ENCODE peak calls at places on chromosomes 1 and 21, in ten cellular contexts. Z is iPS-NIHi11; H is HAP-1; Q is heart left ventricle; J is tibial nerve; Y is ovary; P is kidney glomerular epithelial cell; K is chondrocyte; A is SHP77; E is stimulated activated naive CD8-positive, alpha-beta T cell treated with anti-CD3 and anti-CD28 coated beads, Interleukin-15, Interleukin-2, amounts not matched to agents 100 U/mL and 50 U/mL, for 24 hours. F is an unnamed sample.

GRCh38 chr1:28246427-28246832 is 10.5 kb downstream of the ATP5IF1 start:
- DNase-seq in H (no peak), E (no peak), P (no peak), J (no peak), Q (no peak), A (peak), Z (no peak), Y (no peak), K (no peak), F (no peak)

GRCh38 chr1:154567386-154568164 is at the start of gene CHRNB2:
- DNase-seq in K (no peak), Z (peak), Q (peak), H (peak), J (peak), P (peak), Y (peak), E (peak), A (peak), F (no peak)

GRCh38 chr1:96309783-96310182 is 411.8 kb upstream of the PTBP2 start:
- DNase-seq in J (no peak), K (no peak), A (no peak), Z (no peak), Q (no peak), H (no peak), E (no peak), P (peak), Y (no peak), F (peak)

GRCh38 chr1:153778824-153779519 is 3.8 kb downstream of the SLC27A3 start:
- DNase-seq in P (no peak), Q (no peak), E (no peak), Y (no peak), H (no peak), Z (no peak), A (no peak), K (peak), J (no peak), F (no peak)

GRCh38 chr1:232837085-232837484 is 31.9 kb downstream of the MAP10 start:
- DNase-seq in Z (no peak), Q (no peak), H (no peak), E (no peak), A (no peak), Y (no peak), P (no peak), K (no peak), J (no peak), F (no peak)

GRCh38 chr21:45436371-45437040 is 31.5 kb downstream of the COL18A1 start:
- DNase-seq in Z (no peak), P (no peak), E (no peak), J (no peak), Q (no peak), K (no peak), H (no peak), A (no peak), Y (no peak), F (no peak)

GRCh38 chr1:200415693-200416593 is 6.1 kb upstream of the ZNF281 start:
- DNase-seq in Z (no peak), Q (peak), Y (peak), H (no peak), A (no peak), J (peak), K (no peak), E (no peak), P (peak), F (peak)

GRCh38 chr21:43209575-43210453 is 41.0 kb downstream of the CRYAA start:
- DNase-seq in A (no peak), Z (no peak), H (no peak), Y (no peak), Q (peak), E (no peak), K (no peak), J (peak), P (no peak), F (peak)

GRCh38 chr1:219575563-219575962 is 37.3 kb downstream of the ZC3H11B start:
- DNase-seq in Z (no peak), Y (no peak), E (no peak), J (no peak), A (no peak), P (no peak), K (no peak), Q (no peak), H (no peak), F (no peak)

GRCh38 chr1:36475341-36475740 is 7.4 kb downstream of the CSF3R start:
- DNase-seq in H (no peak), E (no peak), J (no peak), Z (no peak), Y (no peak), A (no peak), K (peak), P (no peak), Q (no peak), F (no peak)

GRCh38 chr1:23442751-23443150 is 18.2 kb upstream of the TCEA3 start:
- DNase-seq in A (no peak), Z (no peak), H (no peak), P (no peak), Q (no peak), Y (peak), K (no peak), E (no peak), J (no peak), F (no peak)

GRCh38 chr1:230186874-230187273 is 119.8 kb downstream of the GALNT2 start:
- DNase-seq in K (no peak), A (no peak), E (no peak), J (no peak), Z (no peak), H (no peak), Q (no peak), Y (no peak), P (no peak), F (no peak)

GRCh38 chr1:30649321-30649991 is 73.9 kb downstream of the MATN1 start:
- DNase-seq in Q (no peak), J (no peak), K (peak), Y (no peak), P (no peak), A (no peak), E (no peak), H (no peak), Z (no peak), F (no peak)

GRCh38 chr1:206961668-206962067 is 8.6 kb downstream of the FCAMR start:
- DNase-seq in H (no peak), Q (no peak), K (no peak), E (no peak), P (no peak), A (no peak), Z (no peak), J (no peak), Y (no peak), F (no peak)

GRCh38 chr1:91569411-91570104 is 68.9 kb downstream of the CDC7 start:
- DNase-seq in P (peak), Z (no peak), E (no peak), Y (no peak), A (no peak), H (no peak), J (peak), K (no peak), Q (peak), F (peak)

F was measured in AG09309.